ENCODE peak calls at places on chromosomes 6 and 20, in seven cellular contexts. D is CD14-positive monocyte, L is MCF 10A, W is breast epithelium, Y is psoas muscle, K is omental fat pad, U is RWPE1. G is an unnamed sample.
A peak's percentile ranks its signal among the peaks of the same experiment; 100 is the strongest.

GRCh38 chr6:30888472-30889137 is 4.3 kb downstream of the DDR1 start:
- DNase-seq in D (no peak), L (no peak), W (no peak), Y (no peak), K (no peak), U (no peak), G (no peak)

GRCh38 chr6:83193747-83194582 is 808 bp downstream of the RWDD2A start:
- DNase-seq in D (peak; percentile 39), L (peak; percentile 32), W (peak; percentile 20), Y (peak; percentile 45), K (no peak), U (peak; percentile 36), G (no peak)

GRCh38 chr6:118320652-118321051 is 227.4 kb upstream of the PLN start:
- DNase-seq in D (no peak), L (no peak), W (no peak), Y (no peak), K (no peak), U (no peak), G (no peak)

GRCh38 chr6:107361568-107362270 is 97.6 kb downstream of the PDSS2 start:
- DNase-seq in D (no peak), L (no peak), W (no peak), Y (no peak), K (no peak), U (no peak), G (no peak)

GRCh38 chr20:17863209-17863576 is 105.4 kb downstream of the SNX5 start:
- DNase-seq in D (no peak), L (no peak), W (no peak), Y (no peak), K (no peak), U (no peak), G (no peak)

GRCh38 chr20:35467339-35468224 is 12.2 kb downstream of the CEP250 start:
- DNase-seq in D (no peak), L (peak; percentile 51), W (no peak), Y (peak; percentile 22), K (no peak), U (peak; percentile 67), G (no peak)

GRCh38 chr6:45175272-45175671 is 152.9 kb upstream of the RUNX2 start:
- DNase-seq in D (no peak), L (no peak), W (no peak), Y (no peak), K (no peak), U (no peak), G (no peak)

GRCh38 chr6:16683524-16684194 is 77.6 kb downstream of the ATXN1 start:
- DNase-seq in D (peak; percentile 86), L (peak; percentile 96), W (peak; percentile 66), Y (peak; percentile 38), K (no peak), U (peak; percentile 79), G (no peak)

GRCh38 chr6:151176941-151177760 is 62.6 kb upstream of the AKAP12 start:
- DNase-seq in D (no peak), L (no peak), W (no peak), Y (no peak), K (no peak), U (no peak), G (no peak)

GRCh38 chr6:170096191-170096802 is 194.6 kb downstream of the DLL1 start:
- DNase-seq in D (peak; percentile 36), L (no peak), W (no peak), Y (no peak), K (peak; percentile 16), U (no peak), G (peak; percentile 64)

GRCh38 chr6:3421763-3422456 is 34.9 kb downstream of the SLC22A23 start:
- DNase-seq in D (no peak), L (peak; percentile 81), W (no peak), Y (no peak), K (no peak), U (peak; percentile 61), G (no peak)

GRCh38 chr6:49339096-49339495 is 124.0 kb downstream of the MMUT start:
- DNase-seq in D (no peak), L (no peak), W (no peak), Y (no peak), K (no peak), U (no peak), G (no peak)

GRCh38 chr6:95578106-95578410 is 723 bp downstream of the MANEA start:
- DNase-seq in D (no peak), L (no peak), W (no peak), Y (no peak), K (no peak), U (no peak), G (no peak)

GRCh38 chr6:117484052-117484646 is 1.7 kb downstream of the DCBLD1 start:
- DNase-seq in D (no peak), L (no peak), W (no peak), Y (no peak), K (no peak), U (no peak), G (no peak)

GRCh38 chr6:126051739-126052138 is 65.4 kb downstream of the TRMT11 start:
- DNase-seq in D (no peak), L (no peak), W (no peak), Y (no peak), K (no peak), U (no peak), G (no peak)

GRCh38 chr6:3798211-3798909 is 46.8 kb upstream of the PXDC1 start:
- DNase-seq in D (no peak), L (no peak), W (no peak), Y (no peak), K (no peak), U (no peak), G (no peak)

GRCh38 chr6:38233161-38233791 is 406.5 kb downstream of the BTBD9 start:
- DNase-seq in D (no peak), L (peak; percentile 46), W (no peak), Y (no peak), K (no peak), U (peak; percentile 14), G (no peak)

GRCh38 chr6:109869398-109870165 is 108.5 kb upstream of the GPR6 start:
- DNase-seq in D (no peak), L (no peak), W (no peak), Y (no peak), K (no peak), U (no peak), G (no peak)

GRCh38 chr6:134447423-134447822 is 129.5 kb upstream of the SGK1 start:
- DNase-seq in D (no peak), L (peak; percentile 55), W (no peak), Y (no peak), K (no peak), U (no peak), G (no peak)

GRCh38 chr20:8527998-8528397 is 395.9 kb downstream of the PLCB1 start:
- DNase-seq in D (peak; percentile 53), L (peak; percentile 49), W (no peak), Y (no peak), K (no peak), U (no peak), G (no peak)

GRCh38 chr20:2521369-2522305 is 12.9 kb upstream of the ZNF343 start:
- DNase-seq in D (no peak), L (peak; percentile 50), W (no peak), Y (peak; percentile 23), K (no peak), U (peak; percentile 42), G (no peak)

GRCh38 chr6:43095939-43096338 is 19.8 kb downstream of the PTK7 start:
- DNase-seq in D (no peak), L (peak; percentile 27), W (no peak), Y (no peak), K (no peak), U (no peak), G (peak; percentile 40)

GRCh38 chr20:51966296-51966971 is 164.1 kb upstream of the SALL4 start:
- DNase-seq in D (no peak), L (peak; percentile 79), W (no peak), Y (no peak), K (no peak), U (peak; percentile 57), G (no peak)

GRCh38 chr20:63617092-63617875 is 9.6 kb downstream of the GMEB2 start:
- DNase-seq in D (peak; percentile 41), L (no peak), W (no peak), Y (no peak), K (no peak), U (no peak), G (peak; percentile 94)

GRCh38 chr20:61120595-61121515 is 131.2 kb upstream of the CDH4 start:
- DNase-seq in D (peak; percentile 81), L (peak; percentile 83), W (peak; percentile 32), Y (no peak), K (no peak), U (no peak), G (no peak)
- TF ChIP-seq CTCF in D (peak; percentile 56), L (peak; percentile 61), W (no peak), Y (peak; percentile 44), K (no peak), U (peak; percentile 80), G (peak; percentile 80)

GRCh38 chr6:132734694-132735236 is 20.9 kb upstream of the VNN1 start:
- DNase-seq in D (no peak), L (peak; percentile 94), W (no peak), Y (no peak), K (no peak), U (no peak), G (no peak)
- TF ChIP-seq CTCF in D (no peak), L (peak; percentile 15), W (no peak), Y (no peak), K (no peak), U (no peak), G (peak; percentile 55)

GRCh38 chr20:54220722-54221121 is 12.8 kb downstream of the PFDN4 start:
- DNase-seq in D (no peak), L (no peak), W (no peak), Y (no peak), K (no peak), U (no peak), G (no peak)
- TF ChIP-seq CTCF in D (no peak), L (no peak), W (no peak), Y (no peak), K (no peak), U (no peak), G (no peak)

GRCh38 chr6:116090251-116090650 is 10.4 kb upstream of the NT5DC1 start:
- DNase-seq in D (no peak), L (no peak), W (no peak), Y (no peak), K (no peak), U (no peak), G (no peak)

GRCh38 chr6:116088946-116089345 is 11.7 kb upstream of the NT5DC1 start:
- DNase-seq in D (no peak), L (no peak), W (no peak), Y (no peak), K (no peak), U (no peak), G (no peak)

GRCh38 chr6:116084284-116084683 is 16.4 kb upstream of the NT5DC1 start:
- DNase-seq in D (no peak), L (no peak), W (no peak), Y (no peak), K (no peak), U (no peak), G (no peak)

GRCh38 chr6:116083052-116083451 is 17.6 kb upstream of the NT5DC1 start:
- DNase-seq in D (no peak), L (no peak), W (no peak), Y (no peak), K (no peak), U (no peak), G (no peak)

DNA sequence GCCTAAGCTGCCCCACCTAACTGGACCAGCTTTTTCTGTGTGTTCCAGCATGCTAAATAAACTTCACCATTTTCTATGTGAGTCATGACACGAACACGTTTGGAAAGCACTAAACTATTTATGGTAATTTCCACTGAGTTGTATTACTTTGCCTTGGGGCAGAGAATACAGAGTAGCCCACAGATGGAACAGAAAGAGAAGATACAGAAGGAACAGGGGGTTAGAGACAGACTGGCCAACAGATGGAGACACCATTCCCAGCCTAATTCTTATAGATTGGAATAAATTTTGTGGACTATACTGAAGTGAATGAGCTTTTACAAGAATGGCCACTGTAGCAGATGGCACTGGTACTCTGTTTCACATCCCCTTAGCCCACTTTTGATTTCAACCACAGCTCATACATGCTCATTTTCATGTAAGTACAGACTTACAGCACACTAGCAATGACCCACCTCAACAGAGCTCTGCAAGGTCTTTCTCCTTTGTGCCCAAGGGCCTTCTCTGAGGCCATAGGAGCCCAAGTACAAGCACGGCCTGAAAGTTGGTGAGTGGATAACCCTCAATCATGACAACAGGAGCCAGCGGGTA is 13.1 kb upstream of the NT5DC1 start:
- DNase-seq in D (no peak), L (peak; percentile 64), W (no peak), Y (no peak), K (no peak), U (peak; percentile 64), G (no peak)
- TF ChIP-seq CTCF in D (no peak), L (no peak), W (no peak), Y (no peak), K (no peak), U (no peak), G (peak; percentile 51)